ENCODE peak calls at places on chromosomes 4 and X, in four cellular contexts. U is H1, V is HepG2, K is K562. G is an unnamed sample.

GRCh38 chr4:52658671-52659015 is 458 bp downstream of the USP46 start:
- DNase-seq in U (no peak), V (no peak), K (no peak), G (no peak)

GRCh38 chr4:16721618-16722291 is 176.7 kb downstream of the LDB2 start:
- DNase-seq in U (no peak), V (peak; percentile 2), K (no peak), G (no peak)

GRCh38 chr4:115090483-115091075 is 22.8 kb downstream of the NDST4 start:
- DNase-seq in U (no peak), V (peak; percentile 24), K (no peak), G (no peak)

GRCh38 chr4:174244441-174244840 is 39.0 kb downstream of the FBXO8 start:
- DNase-seq in U (no peak), V (no peak), K (no peak), G (no peak)

GRCh38 chrX:64894454-64895038 is 81.7 kb downstream of the ZC4H2 start:
- DNase-seq in U (peak; percentile 21), V (peak; percentile 36), K (peak; percentile 13), G (peak; percentile 4)

GRCh38 chr4:170259631-170260153 is 169.9 kb upstream of the AADAT start:
- DNase-seq in U (peak; percentile 84), V (peak; percentile 92), K (peak; percentile 62), G (peak; percentile 8)

GRCh38 chrX:120677017-120677652 is 47.3 kb upstream of the C1GALT1C1 start:
- DNase-seq in U (no peak), V (no peak), K (no peak), G (no peak)

GRCh38 chr4:4182835-4183568 is 43.7 kb downstream of the OTOP1 start:
- DNase-seq in U (peak; percentile 39), V (peak; percentile 57), K (peak; percentile 61), G (peak; percentile 8)

GRCh38 chrX:7926501-7926900 is 712 bp downstream of the PNPLA4 start:
- DNase-seq in U (no peak), V (no peak), K (no peak), G (no peak)

GRCh38 chr4:146257511-146257910 is 43.2 kb downstream of the REELD1 start:
- DNase-seq in U (no peak), V (no peak), K (no peak), G (no peak)

GRCh38 chr4:159946983-159947645 is 844.2 kb downstream of the RAPGEF2 start:
- DNase-seq in U (no peak), V (peak; percentile 52), K (peak; percentile 2), G (peak; percentile 72)

GRCh38 chrX:135345328-135345645 is 36.0 kb downstream of the ETDC start:
- DNase-seq in U (no peak), V (no peak), K (no peak), G (no peak)

GRCh38 chrX:53031380-53031779 is 17.2 kb upstream of the GPR173 start:
- DNase-seq in U (no peak), V (no peak), K (no peak), G (no peak)

GRCh38 chr4:110357521-110357920 is 118.4 kb upstream of the ENPEP start:
- DNase-seq in U (no peak), V (no peak), K (no peak), G (no peak)

GRCh38 chr4:96602661-96603060 is 762.8 kb downstream of the PDHA2 start:
- DNase-seq in U (no peak), V (no peak), K (no peak), G (no peak)

GRCh38 chr4:40562681-40563080 is 67.0 kb downstream of the RBM47 start:
- DNase-seq in U (no peak), V (no peak), K (no peak), G (no peak)

GRCh38 chr4:100494166-100494565 is 23.7 kb downstream of the EMCN start:
- DNase-seq in U (no peak), V (no peak), K (no peak), G (no peak)

GRCh38 chr4:88341227-88342192 is 37.1 kb upstream of the HERC6 start:
- DNase-seq in U (no peak), V (peak; percentile 10), K (no peak), G (peak; percentile 41)

GRCh38 chrX:24760601-24761000 is 66.9 kb downstream of the POLA1 start:
- DNase-seq in U (no peak), V (no peak), K (no peak), G (no peak)

GRCh38 chrX:22395372-22395771 is 122.7 kb downstream of the CBLL2 start:
- DNase-seq in U (no peak), V (no peak), K (no peak), G (no peak)

GRCh38 chr4:13968723-13969122 is 341.2 kb upstream of the BOD1L1 start:
- DNase-seq in U (no peak), V (no peak), K (no peak), G (no peak)

GRCh38 chr4:63620271-63620670 is 789.0 kb downstream of the TECRL start:
- DNase-seq in U (no peak), V (no peak), K (no peak), G (no peak)

GRCh38 chrX:13966071-13966850 is 63.4 kb downstream of the GEMIN8 start:
- DNase-seq in U (no peak), V (no peak), K (no peak), G (no peak)

GRCh38 chr4:37780444-37781133 is 45.9 kb upstream of the PGM2 start:
- DNase-seq in U (no peak), V (peak; percentile 36), K (no peak), G (no peak)

GRCh38 chrX:150361777-150362351 is 1.3 kb upstream of the MAMLD1 start:
- DNase-seq in U (no peak), V (no peak), K (no peak), G (no peak)

GRCh38 chrX:133561251-133561650 is 146.0 kb upstream of the GPC4 start:
- DNase-seq in U (no peak), V (no peak), K (no peak), G (no peak)

GRCh38 chrX:151879856-151880255 is 32.8 kb upstream of the MAGEA4 start:
- DNase-seq in U (no peak), V (no peak), K (no peak), G (no peak)

GRCh38 chr4:113683143-113683542 is 78.4 kb downstream of the CAMK2D start:
- DNase-seq in U (no peak), V (no peak), K (no peak), G (no peak)

GRCh38 chr4:79855081-79855480 is 217.9 kb downstream of the ANTXR2 start:
- DNase-seq in U (no peak), V (no peak), K (no peak), G (no peak)

GRCh38 chr4:79852305-79852730 is 220.7 kb downstream of the ANTXR2 start:
- DNase-seq in U (no peak), V (peak; percentile 10), K (no peak), G (peak; percentile 4)

GRCh38 chr4:79848329-79848728 is 224.7 kb downstream of the ANTXR2 start:
- DNase-seq in U (no peak), V (no peak), K (no peak), G (no peak)

GRCh38 chr4:79856196-79856595 is 216.8 kb downstream of the ANTXR2 start:
- DNase-seq in U (no peak), V (no peak), K (no peak), G (no peak)

GRCh38 chr4:79851625-79852304 is 221.3 kb downstream of the ANTXR2 start:
- DNase-seq in U (no peak), V (no peak), K (no peak), G (no peak)
- H3K4me2 ChIP-seq in U (no peak overlapping the region), V (no peak overlapping the region), K (peak overlapping the region; percentile 16), G (peak overlapping the region; percentile 10)

GRCh38 chrX:114611018-114611619 is 27.2 kb downstream of the HTR2C start:
- DNase-seq in U (no peak), V (peak; percentile 3), K (peak; percentile 41), G (peak; percentile 32)
- TF ChIP-seq HDAC2 in U (no peak), V (no peak), K (no peak), G (no peak)

DNA sequence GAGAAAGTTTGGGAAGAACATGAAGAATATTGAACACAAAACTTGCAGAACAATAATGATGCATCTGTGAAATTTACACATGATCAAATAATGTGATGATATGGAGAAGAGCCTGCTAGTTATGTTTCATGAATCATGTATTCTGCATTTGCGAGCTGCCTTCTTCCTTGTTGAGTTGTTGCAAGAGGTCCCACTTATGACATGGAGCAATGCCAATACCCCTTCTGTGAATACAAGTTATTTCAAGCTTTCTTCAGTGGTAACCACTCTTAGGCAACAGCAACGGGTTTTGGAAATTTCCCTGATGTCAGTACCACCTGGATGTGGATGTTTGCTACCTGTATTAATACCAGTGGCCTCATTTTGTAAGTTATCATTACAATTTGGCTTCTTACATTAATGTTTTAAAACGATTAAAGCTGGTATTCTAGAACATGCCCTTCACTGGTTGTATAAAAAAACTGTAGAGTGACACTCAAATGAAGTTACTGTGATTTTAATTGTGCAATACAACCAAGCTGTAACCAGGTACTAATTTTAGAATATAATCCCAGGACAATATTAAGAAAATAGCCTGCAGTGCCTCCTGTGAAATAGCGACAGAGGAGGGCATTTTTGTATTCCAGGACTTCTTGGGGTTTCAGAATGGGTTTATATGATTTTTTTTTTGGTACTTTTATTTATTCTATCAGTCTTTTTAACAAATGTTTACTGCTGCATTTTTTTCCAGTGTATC is 25.3 kb downstream of the IQCM start:
- DNase-seq in U (no peak), V (no peak), K (no peak), G (no peak)
- TF ChIP-seq MAFK in U (no peak), V (no peak), K (no peak), G (no peak)

GRCh38 chr4:76373919-76374552 is 46.9 kb downstream of the CCDC158 start:
- DNase-seq in U (no peak), V (no peak), K (no peak), G (no peak)
- H3K4me2 ChIP-seq in U (no peak overlapping the region), V (no peak overlapping the region), K (no peak overlapping the region), G (peak overlapping the region; percentile 63)

DNA sequence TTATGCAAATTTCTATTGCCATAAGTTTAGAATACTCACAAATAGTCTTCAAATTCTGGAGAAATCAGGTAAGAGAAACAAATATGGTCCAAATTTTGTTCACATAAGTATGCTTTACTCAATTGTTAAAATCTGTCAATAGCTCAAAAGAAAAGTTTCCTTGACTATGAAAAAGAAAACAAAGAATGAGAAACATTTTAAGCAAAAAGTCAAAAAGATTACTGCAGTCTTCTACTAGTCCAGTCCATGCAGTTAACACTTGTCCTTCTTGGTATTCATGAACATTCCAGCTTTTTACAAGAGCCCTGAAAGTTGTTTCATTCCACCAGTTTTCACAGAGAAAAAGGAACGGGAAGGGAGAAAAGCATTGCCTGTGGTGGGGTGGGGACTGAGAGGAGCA is 54.7 kb upstream of the ZXDA start:
- DNase-seq in U (no peak), V (no peak), K (no peak), G (no peak)
- TF ChIP-seq HDAC2 in U (no peak), V (no peak), K (no peak), G (no peak)

GRCh38 chrX:15576019-15576418 is 24.7 kb downstream of the ACE2 start:
- DNase-seq in U (no peak), V (no peak), K (no peak), G (no peak)
- TF ChIP-seq MAFK in U (no peak), V (no peak), K (no peak), G (no peak)

G was measured in A549.